ENCODE peak calls at places on chromosomes 16 and 17, in four cellular contexts. O is RPMI7951, B is psoas muscle, A is ACHN. U is an unnamed sample.
A peak's percentile ranks its signal among the peaks of the same experiment; 100 is the strongest.

GRCh38 chr16:68273896-68274295 is 9.6 kb downstream of the SLC7A6 start:
- DNase-seq in B (no peak), A (no peak), O (no peak), U (peak; percentile 44)

GRCh38 chr17:32819035-32819434 is 57.9 kb downstream of the MYO1D start:
- DNase-seq in A (no peak), O (no peak), B (no peak), U (no peak)

GRCh38 chr16:30984669-30985400 is at the start of gene HSD3B7:
- DNase-seq in O (peak; percentile 67), A (peak; percentile 89), B (peak; percentile 94), U (peak; percentile 84)

GRCh38 chr17:44557653-44558285 is 485 bp downstream of the FZD2 start:
- DNase-seq in B (peak; percentile 58), O (peak; percentile 44), A (peak; percentile 68), U (peak; percentile 46)

GRCh38 chr16:11307639-11308492 is 26.7 kb upstream of the PRM1 start:
- DNase-seq in B (no peak), O (no peak), A (no peak), U (no peak)

GRCh38 chr16:26051078-26051477 is 359.3 kb downstream of the HS3ST4 start:
- DNase-seq in A (no peak), B (no peak), O (no peak), U (no peak)

GRCh38 chr17:50094753-50095616 is at the start of gene PDK2:
- DNase-seq in O (peak; percentile 92), A (peak; percentile 97), B (peak; percentile 98), U (peak; percentile 94)

GRCh38 chr17:80781188-80781577 is 210.5 kb upstream of the CHMP6 start:
- DNase-seq in A (no peak), B (no peak), O (peak; percentile 46), U (no peak)

GRCh38 chr17:40447148-40447644 is 3.9 kb downstream of the IGFBP4 start:
- DNase-seq in O (no peak), A (no peak), B (no peak), U (no peak)

GRCh38 chr17:82976982-82977488 is 102.4 kb upstream of the METRNL start:
- DNase-seq in O (no peak), B (no peak), A (no peak), U (no peak)

GRCh38 chr16:3027983-3028715 is 4.3 kb downstream of the THOC6 start:
- DNase-seq in B (peak; percentile 90), O (no peak), A (peak; percentile 94), U (peak; percentile 89)

GRCh38 chr16:73433493-73434307 is 385.8 kb upstream of the ZFHX3 start:
- DNase-seq in O (no peak), B (no peak), A (no peak), U (no peak)

GRCh38 chr17:43543300-43543699 is 2.8 kb downstream of the ETV4 start:
- DNase-seq in B (no peak), A (no peak), O (no peak), U (no peak)

GRCh38 chr16:50213939-50214519 is 52.3 kb upstream of the ADCY7 start:
- DNase-seq in A (peak; percentile 73), B (no peak), O (peak; percentile 51), U (peak; percentile 63)